ENCODE peak calls at places on chromosomes 2 and 18, in five cellular contexts. B is M059J; H is tibial nerve; I is stimulated activated CD8-positive, alpha-beta memory T cell treated with anti-CD3 and anti-CD28 coated beads, Interleukin-2, amount 100 ng/mL, for 1 hour; C is GM04503. F is an unnamed sample.

GRCh38 chr18:24913507-24914147 is 438.3 kb downstream of the ZNF521 start:
- DNase-seq in B (peak), C (peak), H (no peak), I (no peak), F (no peak)

GRCh38 chr2:38146917-38147307 is 71.0 kb upstream of the CYP1B1 start:
- DNase-seq in H (no peak), C (peak), B (peak), I (no peak), F (peak)

GRCh38 chr2:129318581-129319421 is 660.7 kb upstream of the RAB6C start:
- DNase-seq in I (no peak), H (no peak), B (peak), C (no peak), F (no peak)

GRCh38 chr2:108441712-108442111 is 7.3 kb upstream of the GCC2 start:
- DNase-seq in B (no peak), I (no peak), C (no peak), H (no peak), F (no peak)

GRCh38 chr18:63970803-63971191 is 916 bp downstream of the SERPINB8 start:
- DNase-seq in C (no peak), I (no peak), B (no peak), H (peak), F (peak)

GRCh38 chr2:26561918-26562810 is 79.0 kb downstream of the CIB4 start:
- DNase-seq in I (no peak), C (no peak), H (no peak), B (peak), F (peak)

GRCh38 chr18:23369231-23369630 is 83.9 kb upstream of the RIOK3 start:
- DNase-seq in H (no peak), I (no peak), C (no peak), B (no peak), F (no peak)

GRCh38 chr2:237644059-237644703 is 16.8 kb downstream of the LRRFIP1 start:
- DNase-seq in B (no peak), H (no peak), I (no peak), C (no peak), F (no peak)

GRCh38 chr2:190579058-190579410 is 44.5 kb upstream of the NEMP2 start:
- DNase-seq in B (no peak), C (no peak), I (no peak), H (no peak), F (no peak)

GRCh38 chr18:52409732-52410131 is 69.7 kb downstream of the DCC start:
- DNase-seq in H (no peak), C (no peak), I (no peak), B (peak), F (no peak)

GRCh38 chr2:103773884-103774283 is 1012.1 kb downstream of the TMEM182 start:
- DNase-seq in C (no peak), H (no peak), B (no peak), I (no peak), F (peak)

GRCh38 chr2:165197346-165197745 is 6.5 kb downstream of the SCN3A start:
- DNase-seq in C (no peak), B (no peak), I (no peak), H (no peak), F (no peak)

GRCh38 chr2:133561045-133561852 is 7.0 kb downstream of the NCKAP5 start:
- DNase-seq in H (peak), I (no peak), B (peak), C (no peak), F (peak)

GRCh38 chr2:197211881-197212342 is 98.7 kb downstream of the ANKRD44 start:
- DNase-seq in H (no peak), I (no peak), B (no peak), C (no peak), F (no peak)

GRCh38 chr2:157497603-157498314 is 53.9 kb upstream of the CYTIP start:
- DNase-seq in H (no peak), I (peak), B (peak), C (no peak), F (peak)

GRCh38 chr2:209960676-209961630 is 41.5 kb upstream of the RPE start:
- DNase-seq in C (no peak), H (peak), B (peak), I (peak), F (peak)

GRCh38 chr2:85661139-85661858 is 6.7 kb downstream of the SFTPB start:
- DNase-seq in B (no peak), I (no peak), H (no peak), C (no peak), F (no peak)

GRCh38 chr2:42044939-42045338 is 2.9 kb upstream of the PKDCC start:
- DNase-seq in B (no peak), C (no peak), H (no peak), I (no peak), F (no peak)

GRCh38 chr2:216802516-216803265 is 57.2 kb downstream of the TNP1 start:
- DNase-seq in C (no peak), B (no peak), I (no peak), H (no peak), F (no peak)

GRCh38 chr2:176189666-176190641 is 1.5 kb downstream of the HOXD1 start:
- DNase-seq in I (no peak), H (no peak), C (no peak), B (no peak), F (no peak)

GRCh38 chr2:21009662-21010225 is 34.1 kb downstream of the APOB start:
- DNase-seq in I (no peak), B (no peak), C (no peak), H (no peak), F (no peak)

GRCh38 chr2:20170646-20171250 is 54.2 kb downstream of the SDC1 start:
- DNase-seq in I (no peak), B (no peak), C (no peak), H (no peak), F (no peak)

GRCh38 chr18:24446953-24447537 is 13.4 kb upstream of the HRH4 start:
- DNase-seq in B (peak), C (no peak), I (no peak), H (no peak), F (peak)

GRCh38 chr2:58562281-58562680 is 321.2 kb upstream of the FANCL start:
- DNase-seq in B (peak), C (no peak), I (no peak), H (no peak), F (peak)

GRCh38 chr2:48844418-48845155 is 89.1 kb upstream of the LHCGR start:
- DNase-seq in H (no peak), B (peak), C (no peak), I (no peak), F (no peak)

GRCh38 chr2:65622499-65622898 is 190.1 kb upstream of the SPRED2 start:
- DNase-seq in C (no peak), H (no peak), I (no peak), B (no peak), F (no peak)

F was measured in HT-29.